ENCODE peak calls at places on chromosomes 13 and 19, in seven cellular contexts. G is ELR, R is A172, N is A549, L is body of pancreas, Z is anterior cingulate cortex, F is glutamatergic neuron. C is an unnamed sample.

GRCh38 chr13:112732679-112733078 is 42.8 kb downstream of the ATP11A start:
- DNase-seq in G (no peak), R (no peak), N (no peak), L (no peak), Z (no peak), F (no peak), C (no peak)

GRCh38 chr13:52449323-52450011 is 967 bp downstream of the VPS36 start:
- DNase-seq in G (no peak), R (no peak), N (no peak), L (no peak), Z (no peak), F (no peak), C (no peak)

GRCh38 chr13:45909724-45910123 is 58.2 kb upstream of the SIAH3 start:
- DNase-seq in G (no peak), R (no peak), N (no peak), L (no peak), Z (no peak), F (no peak), C (no peak)

GRCh38 chr19:2345794-2346663 is 14.0 kb upstream of the TMPRSS9 start:
- DNase-seq in G (no peak), R (no peak), N (no peak), L (peak; percentile 72), Z (no peak), F (no peak), C (no peak)

GRCh38 chr13:48547663-48548092 is 14.8 kb upstream of the RCBTB2 start:
- DNase-seq in G (no peak), R (no peak), N (no peak), L (no peak), Z (no peak), F (no peak), C (no peak)

GRCh38 chr19:3671680-3672574 is 28.3 kb downstream of the PIP5K1C start:
- DNase-seq in G (peak; percentile 66), R (no peak), N (no peak), L (no peak), Z (no peak), F (no peak), C (no peak)

GRCh38 chr13:50393641-50394040 is 378.4 kb downstream of the KCNRG start:
- DNase-seq in G (peak; percentile 24), R (no peak), N (no peak), L (no peak), Z (no peak), F (peak; percentile 79), C (no peak)

GRCh38 chr13:28347456-28348371 is 147.2 kb downstream of the FLT1 start:
- DNase-seq in G (peak; percentile 72), R (peak; percentile 22), N (no peak), L (no peak), Z (no peak), F (no peak), C (no peak)

GRCh38 chr13:27257648-27258253 is 6.4 kb downstream of the RPL21 start:
- DNase-seq in G (peak; percentile 35), R (no peak), N (no peak), L (no peak), Z (no peak), F (no peak), C (peak; percentile 5)

GRCh38 chr19:45305421-45305820 is 17.3 kb downstream of the CKM start:
- DNase-seq in G (peak; percentile 31), R (no peak), N (no peak), L (no peak), Z (no peak), F (no peak), C (no peak)

GRCh38 chr19:11208526-11209471 is 11.5 kb upstream of the KANK2 start:
- DNase-seq in G (peak; percentile 43), R (no peak), N (no peak), L (no peak), Z (no peak), F (peak; percentile 48), C (no peak)

GRCh38 chr19:33690461-33691427 is 69.0 kb downstream of the CHST8 start:
- DNase-seq in G (peak; percentile 1), R (peak; percentile 11), N (no peak), L (no peak), Z (no peak), F (no peak), C (no peak)

GRCh38 chr13:101875717-101876393 is 423.4 kb downstream of the ITGBL1 start:
- DNase-seq in G (peak; percentile 81), R (peak; percentile 75), N (no peak), L (peak; percentile 14), Z (peak; percentile 1), F (no peak), C (peak; percentile 7)

GRCh38 chr19:38839816-38840582 is 8.4 kb upstream of the ECH1 start:
- DNase-seq in G (peak; percentile 52), R (peak; percentile 32), N (no peak), L (no peak), Z (no peak), F (no peak), C (no peak)

GRCh38 chr19:23305555-23305954 is 55.4 kb upstream of the ZNF724 start:
- DNase-seq in G (peak; percentile 9), R (no peak), N (no peak), L (no peak), Z (no peak), F (no peak), C (no peak)

GRCh38 chr19:29662604-29663404 is 2.5 kb upstream of the PLEKHF1 start:
- DNase-seq in G (peak; percentile 92), R (peak; percentile 87), N (no peak), L (peak; percentile 74), Z (peak; percentile 52), F (no peak), C (peak; percentile 90)

GRCh38 chr13:75724742-75725504 is 88.8 kb downstream of the LMO7 start:
- DNase-seq in G (no peak), R (no peak), N (no peak), L (no peak), Z (no peak), F (no peak), C (no peak)

GRCh38 chr13:24670174-24670573 is 10.0 kb upstream of the ATP12A start:
- DNase-seq in G (no peak), R (no peak), N (no peak), L (no peak), Z (no peak), F (no peak), C (no peak)

GRCh38 chr19:44499559-44499958 is 763 bp downstream of the ZNF180 start:
- DNase-seq in G (peak; percentile 13), R (no peak), N (no peak), L (no peak), Z (no peak), F (no peak), C (peak; percentile 75)

GRCh38 chr19:46299004-46299509 is 2.2 kb downstream of the HIF3A start:
- DNase-seq in G (peak; percentile 60), R (peak; percentile 28), N (peak; percentile 95), L (peak; percentile 95), Z (peak; percentile 94), F (no peak), C (no peak)

GRCh38 chr13:76455960-76456359 is 430.2 kb downstream of the KCTD12 start:
- DNase-seq in G (peak; percentile 33), R (no peak), N (no peak), L (no peak), Z (no peak), F (no peak), C (no peak)

GRCh38 chr13:112756967-112757758 is 67.3 kb downstream of the ATP11A start:
- DNase-seq in G (no peak), R (no peak), N (no peak), L (no peak), Z (peak; percentile 83), F (no peak), C (no peak)

GRCh38 chr19:5795382-5795919 is 4.5 kb upstream of the DUS3L start:
- DNase-seq in G (no peak), R (no peak), N (no peak), L (no peak), Z (no peak), F (no peak), C (no peak)

GRCh38 chr19:23075031-23075733 is 41.6 kb upstream of the ZNF730 start:
- DNase-seq in G (peak; percentile 82), R (peak; percentile 60), N (no peak), L (peak; percentile 28), Z (peak; percentile 31), F (peak; percentile 93), C (peak; percentile 15)

GRCh38 chr19:2612619-2613249 is 89.8 kb downstream of the GNG7 start:
- DNase-seq in G (no peak), R (no peak), N (no peak), L (peak; percentile 1), Z (no peak), F (no peak), C (no peak)

GRCh38 chr19:41619018-41619571 is 7.8 kb downstream of the CEACAM4 start:
- DNase-seq in G (no peak), R (no peak), N (no peak), L (no peak), Z (no peak), F (no peak), C (no peak)

GRCh38 chr13:25377244-25377962 is 5.6 kb downstream of the ATP8A2 start:
- DNase-seq in G (no peak), R (no peak), N (no peak), L (no peak), Z (no peak), F (no peak), C (no peak)

GRCh38 chr13:95301947-95302386 is 716 bp upstream of the ABCC4 start:
- DNase-seq in G (no peak), R (no peak), N (no peak), L (no peak), Z (no peak), F (no peak), C (no peak)

GRCh38 chr13:34458756-34459462 is 483.2 kb upstream of the NBEA start:
- DNase-seq in G (no peak), R (no peak), N (no peak), L (no peak), Z (no peak), F (no peak), C (no peak)

GRCh38 chr19:2582984-2583956 is 107.3 kb downstream of the GADD45B start:
- DNase-seq in G (peak; percentile 22), R (peak; percentile 40), N (no peak), L (no peak), Z (no peak), F (no peak), C (no peak)